ENCODE peak calls at places on chromosomes 5 and 9, in four cellular contexts. W is breast epithelium, E is sigmoid colon, U is astrocyte. R is an unnamed sample.

GRCh38 chr9:89661956-89662717 is 57.3 kb downstream of the GADD45G start:
- DNase-seq in W (peak), E (peak), U (peak), R (peak)

GRCh38 chr5:53831496-53831895 is 271.1 kb downstream of the NDUFS4 start:
- DNase-seq in W (no peak), E (no peak), U (no peak), R (no peak)

GRCh38 chr9:113828211-113828610 is 47.9 kb upstream of the ZNF618 start:
- DNase-seq in W (no peak), E (no peak), U (no peak), R (peak)

GRCh38 chr5:167902298-167902697 is 389.1 kb upstream of the WWC1 start:
- DNase-seq in W (no peak), E (no peak), U (no peak), R (no peak)

GRCh38 chr5:175561085-175561484 is 82.7 kb downstream of the SFXN1 start:
- DNase-seq in W (no peak), E (no peak), U (no peak), R (no peak)

GRCh38 chr5:135851907-135852805 is 17.7 kb downstream of the SLC25A48 start:
- DNase-seq in W (no peak), E (no peak), U (no peak), R (no peak)

GRCh38 chr5:166602271-166602670 is 1689.2 kb upstream of the WWC1 start:
- DNase-seq in W (no peak), E (no peak), U (no peak), R (no peak)

GRCh38 chr5:82165740-82166530 is 112.2 kb downstream of the RPS23 start:
- DNase-seq in W (peak), E (peak), U (peak), R (peak)

GRCh38 chr9:80968611-80969010 is 720.7 kb downstream of the TLE1 start:
- DNase-seq in W (no peak), E (no peak), U (peak), R (peak)

GRCh38 chr5:107337281-107337680 is 333.5 kb downstream of the EFNA5 start:
- DNase-seq in W (no peak), E (no peak), U (peak), R (peak)

GRCh38 chr5:78587775-78588291 is 60.7 kb downstream of the LHFPL2 start:
- DNase-seq in W (no peak), E (no peak), U (peak), R (peak)

GRCh38 chr5:9658726-9659125 is 28.6 kb upstream of the TAS2R1 start:
- DNase-seq in W (no peak), E (no peak), U (no peak), R (no peak)

GRCh38 chr5:132190161-132190817 is 37.4 kb downstream of the P4HA2 start:
- DNase-seq in W (no peak), E (no peak), U (peak), R (peak)

GRCh38 chr5:150404991-150405816 is 7.5 kb downstream of the CD74 start:
- DNase-seq in W (no peak), E (no peak), U (no peak), R (no peak)

GRCh38 chr9:93693129-93693528 is 116.7 kb downstream of the PHF2 start:
- DNase-seq in W (no peak), E (no peak), U (no peak), R (peak)

GRCh38 chr5:173917788-173918786 is 29.9 kb downstream of the CPEB4 start:
- DNase-seq in W (peak), E (peak), U (peak), R (peak)

GRCh38 chr5:153546566-153546965 is 56.1 kb downstream of the GRIA1 start:
- DNase-seq in W (no peak), E (no peak), U (peak), R (no peak)

GRCh38 chr9:6354072-6354686 is 26.0 kb downstream of the TPD52L3 start:
- DNase-seq in W (no peak), E (no peak), U (peak), R (peak)

GRCh38 chr9:70947519-70947918 is 173.9 kb downstream of the TRPM3 start:
- DNase-seq in W (no peak), E (no peak), U (no peak), R (no peak)

GRCh38 chr5:122056913-122057312 is 21.1 kb downstream of the LOX start:
- DNase-seq in W (no peak), E (no peak), U (no peak), R (no peak)

GRCh38 chr5:20360243-20360642 is 372.2 kb upstream of the CDH18 start:
- DNase-seq in W (no peak), E (no peak), U (no peak), R (no peak)

GRCh38 chr9:98285446-98285845 is 30.0 kb upstream of the TBC1D2 start:
- DNase-seq in W (no peak), E (no peak), U (no peak), R (no peak)

GRCh38 chr5:179319741-179320281 is 25.4 kb downstream of the ADAMTS2 start:
- DNase-seq in W (no peak), E (peak), U (peak), R (peak)

GRCh38 chr9:2181794-2182193 is 166.6 kb downstream of the SMARCA2 start:
- DNase-seq in W (no peak), E (no peak), U (no peak), R (peak)

GRCh38 chr5:219492-219891 is 1.4 kb downstream of the SDHA start:
- DNase-seq in W (no peak), E (no peak), U (peak), R (peak)

GRCh38 chr5:76025790-76026189 is 57.4 kb upstream of the SV2C start:
- DNase-seq in W (no peak), E (no peak), U (no peak), R (no peak)

GRCh38 chr5:67082941-67083340 is 113.7 kb downstream of the CD180 start:
- DNase-seq in W (no peak), E (no peak), U (no peak), R (no peak)

GRCh38 chr9:14653511-14653910 is 39.7 kb downstream of the ZDHHC21 start:
- DNase-seq in W (no peak), E (no peak), U (no peak), R (no peak)

GRCh38 chr5:5063533-5063953 is 76.6 kb upstream of the ADAMTS16 start:
- DNase-seq in W (no peak), E (no peak), U (no peak), R (no peak)

GRCh38 chr9:83146325-83146724 is 83.4 kb upstream of the RASEF start:
- DNase-seq in W (no peak), E (no peak), U (no peak), R (no peak)

GRCh38 chr5:7668627-7669026 is 182.3 kb downstream of the CFAP90 start:
- DNase-seq in W (no peak), E (no peak), U (no peak), R (no peak)

GRCh38 chr9:134273647-134274046 is 52.6 kb upstream of the RXRA start:
- DNase-seq in W (no peak), E (no peak), U (no peak), R (no peak)

GRCh38 chr9:32590898-32591297 is 17.9 kb upstream of the NDUFB6 start:
- DNase-seq in W (no peak), E (no peak), U (peak), R (no peak)

GRCh38 chr9:12503606-12504122 is 189.5 kb upstream of the TYRP1 start:
- DNase-seq in W (no peak), E (no peak), U (no peak), R (peak)

GRCh38 chr5:17282283-17283120 is 65.1 kb downstream of the BASP1 start:
- DNase-seq in W (no peak), E (no peak), U (no peak), R (no peak)

GRCh38 chr5:138544171-138545134 is 1.4 kb upstream of the ETF1 start:
- DNase-seq in W (no peak), E (peak), U (no peak), R (peak)

GRCh38 chr5:27144456-27144855 is 106.1 kb upstream of the CDH9 start:
- DNase-seq in W (no peak), E (no peak), U (no peak), R (no peak)

DNA sequence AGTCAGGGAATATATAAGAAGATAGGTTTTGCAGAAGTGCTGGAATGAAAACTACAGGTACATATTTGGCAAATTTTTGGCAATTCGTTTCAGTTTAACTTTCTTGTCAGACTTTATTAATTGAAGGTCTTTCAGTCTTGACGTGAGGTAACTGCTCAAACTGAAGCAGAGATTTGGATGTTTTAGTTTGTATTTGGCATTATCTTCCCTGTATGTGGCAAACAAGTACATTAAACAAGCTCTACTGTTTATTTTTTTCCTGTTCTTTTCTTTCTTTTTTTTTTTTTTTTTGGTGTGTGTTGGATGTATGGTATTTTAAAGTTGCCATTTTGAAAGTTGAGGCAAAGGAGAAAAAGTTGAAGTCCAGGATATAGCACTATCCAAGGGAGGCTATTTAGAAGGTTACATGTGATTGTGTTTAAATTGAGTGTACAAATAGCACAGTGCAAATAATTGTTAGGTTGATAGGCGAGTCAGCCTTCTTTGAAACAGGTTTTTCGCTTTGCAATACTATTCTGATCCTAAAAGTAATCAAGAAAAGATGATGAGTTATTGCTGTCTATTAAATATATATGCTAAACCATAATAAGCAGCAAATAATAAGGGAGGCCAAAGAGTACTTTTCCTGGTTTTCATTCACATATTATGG is 2.2 kb downstream of the PBX3 start:
- DNase-seq in W (no peak), E (no peak), U (no peak), R (no peak)
- H3K4me3 ChIP-seq in W (peak), E (peak), U (peak), R (peak)

DNA sequence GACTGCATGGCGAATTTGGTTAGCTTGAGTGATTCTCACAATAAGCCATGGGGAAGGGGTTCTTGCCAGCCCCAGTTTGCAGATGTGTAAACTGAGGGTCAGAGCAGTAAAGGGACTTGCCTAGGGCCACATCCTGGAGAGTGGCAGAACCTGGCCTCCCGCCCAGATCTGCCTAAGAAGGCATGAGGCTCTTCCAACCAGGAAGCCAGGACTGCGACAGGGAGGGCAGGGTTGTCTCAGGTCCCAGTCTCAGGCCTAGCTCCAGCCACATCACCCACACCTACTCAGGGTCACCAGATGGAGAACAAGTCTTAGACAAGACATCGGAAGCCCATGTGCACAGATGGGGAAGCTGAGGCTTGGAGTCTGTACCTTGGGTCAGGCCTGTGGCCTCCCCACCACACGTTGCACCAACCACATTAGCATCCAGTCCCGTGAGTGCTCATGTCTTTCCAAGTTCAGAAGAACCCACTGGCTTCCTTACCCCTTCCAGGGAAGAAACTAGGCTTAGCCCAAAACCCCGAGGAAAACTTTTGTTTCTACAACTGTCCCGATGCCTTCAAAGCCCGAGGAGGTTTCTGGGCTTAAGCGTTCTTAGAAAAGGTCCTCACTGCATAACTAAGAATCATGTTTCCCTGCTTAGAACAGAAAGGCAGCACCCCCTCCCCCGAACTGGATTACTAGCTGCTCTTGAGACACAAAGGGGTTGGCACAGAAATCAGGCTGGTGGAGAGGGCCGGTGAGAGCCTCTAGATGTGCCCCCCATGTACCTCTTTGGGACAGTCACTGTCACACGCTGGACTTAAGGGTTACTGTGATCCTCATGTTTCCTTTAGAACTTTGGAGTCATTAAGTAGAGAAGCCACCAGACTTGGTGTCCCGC is 2.3 kb downstream of the FAM78A start:
- DNase-seq in W (no peak), E (no peak), U (no peak), R (no peak)
- H3K4me3 ChIP-seq in W (peak), E (peak), U (no peak), R (no peak)

DNA sequence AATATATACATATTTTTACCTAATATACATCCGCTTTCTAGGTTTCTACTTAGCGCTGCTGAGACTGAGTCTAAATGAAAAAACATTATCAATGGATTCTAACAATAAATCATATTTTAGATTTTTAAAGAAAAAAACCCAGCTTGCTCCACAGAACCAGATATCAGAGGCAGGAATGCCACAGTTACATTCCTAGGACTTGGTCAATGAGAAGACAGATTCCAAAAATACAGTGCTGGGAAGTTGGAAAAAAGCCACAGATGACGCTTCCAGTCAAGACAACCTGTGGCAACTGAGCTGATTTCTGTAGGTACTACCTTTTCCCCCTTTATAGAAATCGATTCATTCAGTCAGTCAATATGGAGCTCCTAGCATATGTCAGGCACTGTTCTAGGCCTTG is 589 bp upstream of the CCDC112 start:
- DNase-seq in W (no peak), E (no peak), U (peak), R (peak)
- H3K4me3 ChIP-seq in W (peak), E (peak), U (peak), R (peak)

GRCh38 chr9:136111190-136111589 is 7.5 kb downstream of the TMEM250 start:
- DNase-seq in W (no peak), E (no peak), U (no peak), R (no peak)

GRCh38 chr9:136107953-136108647 is 10.6 kb downstream of the TMEM250 start:
- DNase-seq in W (no peak), E (no peak), U (no peak), R (no peak)

GRCh38 chr9:136108648-136109266 is 9.9 kb downstream of the TMEM250 start:
- DNase-seq in W (no peak), E (no peak), U (no peak), R (no peak)

GRCh38 chr9:136110082-136111061 is 8.3 kb downstream of the TMEM250 start:
- DNase-seq in W (no peak), E (no peak), U (no peak), R (peak)

DNA sequence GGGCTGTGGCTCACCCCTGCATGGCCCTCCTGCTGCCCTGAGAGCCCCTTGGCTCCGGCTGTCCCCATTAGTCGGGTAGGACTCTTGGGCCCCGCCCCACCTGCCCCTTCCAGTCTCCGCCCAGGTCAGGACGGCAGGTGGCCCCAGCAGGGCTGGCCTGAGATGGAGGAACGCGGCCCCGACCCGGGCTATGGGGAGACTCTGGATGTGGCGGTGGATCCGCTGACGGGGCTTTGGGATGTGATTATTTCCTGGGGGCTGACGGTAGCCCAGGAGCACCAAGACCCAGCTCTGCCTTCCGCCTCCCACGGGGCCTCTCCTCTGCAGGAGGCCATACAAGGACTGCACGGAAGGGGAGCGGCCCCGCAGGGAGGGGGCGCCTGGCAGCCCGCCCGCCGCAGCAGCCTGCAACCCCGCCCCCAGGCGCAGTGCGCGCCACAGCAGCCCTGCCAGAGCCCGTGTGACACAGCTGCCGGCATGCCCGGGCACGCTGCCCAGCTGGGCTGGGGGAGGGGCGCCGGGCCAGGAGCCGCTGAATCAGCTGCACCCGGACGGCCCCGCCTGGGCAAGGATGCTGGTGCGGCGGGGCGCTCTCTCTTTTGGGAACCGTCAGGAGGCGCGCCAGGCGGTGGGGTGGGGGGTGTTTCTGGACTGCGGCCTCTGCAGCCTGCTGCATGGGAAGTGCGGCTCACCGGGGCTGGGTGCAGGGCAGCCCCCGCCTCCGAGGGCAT is 9.2 kb downstream of the TMEM250 start:
- DNase-seq in W (peak), E (peak), U (peak), R (peak)
- H3K4me3 ChIP-seq in W (peak), E (peak), U (peak), R (peak)

DNA sequence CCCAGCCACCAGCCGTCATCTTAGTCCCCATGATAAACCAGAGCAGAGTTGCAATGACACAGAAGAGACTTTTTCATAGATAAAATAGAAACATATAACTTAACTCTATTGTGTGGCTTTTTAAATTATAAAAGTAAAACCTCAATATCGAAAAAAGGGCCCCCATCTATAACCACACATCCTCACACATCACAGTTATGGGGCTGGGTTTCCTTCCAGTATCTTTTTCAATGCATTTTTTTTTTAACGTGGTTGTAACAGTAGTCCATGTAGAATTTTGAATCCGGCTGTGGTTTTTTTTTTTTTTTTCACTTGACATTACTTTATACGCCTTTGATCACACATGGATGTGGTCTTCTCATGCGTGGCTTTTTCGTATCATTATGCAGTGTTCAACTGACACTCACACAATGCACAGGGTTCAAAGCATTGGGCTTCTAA is 77.4 kb downstream of the CFAP77 start:
- DNase-seq in W (no peak), E (no peak), U (no peak), R (no peak)
- H3K4me3 ChIP-seq in W (no peak), E (no peak), U (no peak), R (no peak)